ENCODE peak calls at places on chromosomes 2 and 18, in five cellular contexts. P, C, J, T and Y are unnamed samples.

GRCh38 chr18:58848685-58849084 is 16.0 kb upstream of the ZNF532 start:
- DNase-seq in C (no peak), T (no peak), P (no peak), J (no peak), Y (peak)

GRCh38 chr2:138516030-138516704 is 14.6 kb downstream of the SPOPL start:
- DNase-seq in T (no peak), P (no peak), J (no peak), C (no peak), Y (peak)

GRCh38 chr18:57210101-57210661 is 63.3 kb downstream of the BOD1L2 start:
- DNase-seq in J (peak), C (peak), P (peak), T (no peak), Y (peak)

GRCh38 chr18:3264362-3264761 is 2.4 kb downstream of the MYL12B start:
- DNase-seq in P (no peak), T (no peak), J (no peak), C (no peak), Y (no peak)

GRCh38 chr2:219022041-219022440 is 19.3 kb downstream of the CFAP65 start:
- DNase-seq in C (no peak), J (no peak), T (no peak), P (no peak), Y (no peak)

GRCh38 chr2:41791523-41791922 is 256.3 kb upstream of the PKDCC start:
- DNase-seq in T (peak), J (no peak), P (no peak), C (no peak), Y (peak)

GRCh38 chr2:171811229-171811628 is 82.8 kb downstream of the SLC25A12 start:
- DNase-seq in J (peak), T (no peak), C (peak), P (no peak), Y (peak)

GRCh38 chr18:6607348-6607747 is 122.2 kb upstream of the ARHGAP28 start:
- DNase-seq in P (no peak), T (no peak), C (no peak), J (no peak), Y (no peak)

GRCh38 chr18:31497711-31498449 is at the start of gene DSG2:
- DNase-seq in C (no peak), T (no peak), J (peak), P (peak), Y (peak)

GRCh38 chr2:34004936-34005335 is 405.8 kb upstream of the FAM98A start:
- DNase-seq in T (no peak), C (no peak), J (no peak), P (no peak), Y (no peak)

GRCh38 chr2:16012626-16013501 is 72.5 kb downstream of the MYCN start:
- DNase-seq in J (no peak), P (no peak), T (no peak), C (no peak), Y (peak)

GRCh38 chr2:209230560-209230959 is 193.3 kb upstream of the MAP2 start:
- DNase-seq in T (no peak), P (no peak), C (no peak), J (no peak), Y (no peak)

GRCh38 chr2:80610108-80610507 is 305.6 kb upstream of the LRRTM1 start:
- DNase-seq in C (no peak), P (no peak), J (no peak), T (no peak), Y (no peak)

GRCh38 chr2:234300393-234300792 is 196.5 kb downstream of the ARL4C start:
- DNase-seq in P (no peak), J (no peak), C (no peak), T (no peak), Y (no peak)

GRCh38 chr18:46462523-46462922 is 194.5 kb downstream of the LOXHD1 start:
- DNase-seq in C (no peak), T (no peak), P (no peak), J (no peak), Y (no peak)

GRCh38 chr2:199147216-199147615 is 310.5 kb downstream of the SATB2 start:
- DNase-seq in C (no peak), J (no peak), P (no peak), T (no peak), Y (no peak)
- TF ChIP-seq REST in C (no peak), J (no peak), P (no peak), T (no peak), Y (no peak)

GRCh38 chr2:168821577-168821976 is 19.1 kb downstream of the NOSTRIN start:
- DNase-seq in J (no peak), C (no peak), P (no peak), T (no peak), Y (no peak)
- TF ChIP-seq REST in J (no peak), C (no peak), P (no peak), T (no peak), Y (no peak)

GRCh38 chr18:334575-335132 is 66.8 kb upstream of the THOC1 start:
- DNase-seq in P (no peak), J (no peak), C (no peak), T (no peak), Y (no peak)
- TF ChIP-seq REST in P (no peak), J (no peak), C (no peak), T (no peak), Y (no peak)

GRCh38 chr2:237337586-237337985 is 76.4 kb downstream of the COL6A3 start:
- DNase-seq in P (no peak), T (no peak), J (no peak), C (no peak), Y (no peak)
- TF ChIP-seq REST in P (no peak), T (no peak), J (no peak), C (no peak), Y (no peak)

GRCh38 chr18:79797518-79798345 is at the start of gene KCNG2:
- DNase-seq in C (no peak), J (no peak), T (no peak), P (no peak), Y (peak)
- TF ChIP-seq REST in C (no peak), J (no peak), T (no peak), P (no peak), Y (no peak)